ENCODE peak calls at places on chromosome X, in four cellular contexts. F is ovary, I is body of pancreas, Z is sigmoid colon. T is an unnamed sample. For H3K4me1, the result is how much of the 10 kb centered on the place peaks cover.

GRCh38 chrX:19888419-19888879 is 1.0 kb upstream of the SH3KBP1 start:
- DNase-seq in F (no peak), I (peak), Z (no peak), T (peak)

GRCh38 chrX:150680974-150681373 is 12.2 kb upstream of the MTMR1 start:
- DNase-seq in F (peak), I (peak), Z (no peak), T (peak)

GRCh38 chrX:149630681-149631292 is 805 bp downstream of the TMEM185A start:
- DNase-seq in F (no peak), I (peak), Z (no peak), T (peak)

GRCh38 chrX:155745792-155746191 is 133.0 kb upstream of the TMLHE start:
- DNase-seq in F (no peak), I (peak), Z (no peak), T (peak)

GRCh38 chrX:2283111-2283847 is 217.5 kb downstream of the DHRSX start:
- DNase-seq in F (no peak), I (no peak), Z (no peak), T (no peak)

GRCh38 chrX:88284844-88285243 is 462.2 kb upstream of the CPXCR1 start:
- DNase-seq in F (no peak), I (peak), Z (no peak), T (no peak)

GRCh38 chrX:119721487-119721886 is 28.5 kb upstream of the SEPTIN6 start:
- DNase-seq in F (no peak), I (no peak), Z (no peak), T (no peak)

GRCh38 chrX:120697053-120697452 is 67.2 kb upstream of the C1GALT1C1 start:
- DNase-seq in F (no peak), I (no peak), Z (no peak), T (no peak)

GRCh38 chrX:10017866-10018265 is 50.7 kb downstream of the CLDN34 start:
- DNase-seq in F (no peak), I (no peak), Z (peak), T (no peak)

GRCh38 chrX:97119474-97120109 is 235.9 kb downstream of the RPA4 start:
- DNase-seq in F (no peak), I (no peak), Z (no peak), T (no peak)

GRCh38 chrX:139172731-139173130 is 357.8 kb upstream of the F9 start:
- DNase-seq in F (no peak), I (no peak), Z (no peak), T (no peak)

GRCh38 chrX:110026099-110026844 is 23.4 kb downstream of the TMEM164 start:
- DNase-seq in F (no peak), I (peak), Z (no peak), T (no peak)

GRCh38 chrX:150625107-150625506 is 56.7 kb downstream of the MTM1 start:
- DNase-seq in F (no peak), I (no peak), Z (no peak), T (no peak)

GRCh38 chrX:15989716-15990115 is 133.6 kb upstream of the GRPR start:
- DNase-seq in F (no peak), I (no peak), Z (no peak), T (no peak)

GRCh38 chrX:17465201-17465600 is 90.2 kb downstream of the NHS start:
- DNase-seq in F (no peak), I (no peak), Z (no peak), T (no peak)

GRCh38 chrX:2703991-2704369 is 12.9 kb downstream of the CD99 start:
- DNase-seq in F (no peak), I (no peak), Z (no peak), T (no peak)

GRCh38 chrX:108439434-108439883 is at the start of gene COL4A5:
- DNase-seq in F (peak), I (peak), Z (peak), T (peak)

GRCh38 chrX:40849906-40850672 is 114.7 kb upstream of the MED14 start:
- DNase-seq in F (no peak), I (no peak), Z (no peak), T (no peak)

GRCh38 chrX:140503714-140504351 is 1.0 kb downstream of the SOX3 start:
- DNase-seq in F (no peak), I (peak), Z (no peak), T (peak)

GRCh38 chrX:152220612-152221011 is 82.2 kb upstream of the MAGEA10 start:
- DNase-seq in F (no peak), I (no peak), Z (no peak), T (no peak)

GRCh38 chrX:13661735-13662536 is 9.0 kb downstream of the TCEANC start:
- DNase-seq in F (no peak), I (no peak), Z (no peak), T (no peak)

GRCh38 chrX:71604141-71604540 is 14.2 kb downstream of the CXCR3 start:
- DNase-seq in F (no peak), I (no peak), Z (no peak), T (no peak)

GRCh38 chrX:41153453-41153852 is 68.2 kb downstream of the USP9X start:
- DNase-seq in F (no peak), I (no peak), Z (no peak), T (no peak)

GRCh38 chrX:133249659-133250058 is 31.5 kb upstream of the TFDP3 start:
- DNase-seq in F (no peak), I (no peak), Z (no peak), T (no peak)

GRCh38 chrX:129613596-129613995 is 41.2 kb downstream of the APLN start:
- DNase-seq in F (no peak), I (no peak), Z (no peak), T (no peak)

GRCh38 chrX:103248553-103248952 is 6.4 kb downstream of the TCEAL8 start:
- DNase-seq in F (no peak), I (peak), Z (no peak), T (no peak)

GRCh38 chrX:146854281-146854680 is 39.7 kb upstream of the CXorf51A start:
- DNase-seq in F (no peak), I (no peak), Z (no peak), T (no peak)

GRCh38 chrX:43633757-43634156 is 22.3 kb upstream of the MAOA start:
- DNase-seq in F (no peak), I (no peak), Z (no peak), T (no peak)

GRCh38 chrX:125203737-125204578 is 115.7 kb upstream of the TEX13C start:
- DNase-seq in F (no peak), I (peak), Z (no peak), T (peak)

GRCh38 chrX:79154612-79155358 is 10.3 kb downstream of the GPR174 start:
- DNase-seq in F (no peak), I (no peak), Z (no peak), T (no peak)

GRCh38 chrX:136880003-136880451 is 498 bp downstream of the RBMX start:
- DNase-seq in F (peak), I (peak), Z (no peak), T (peak)

DNA sequence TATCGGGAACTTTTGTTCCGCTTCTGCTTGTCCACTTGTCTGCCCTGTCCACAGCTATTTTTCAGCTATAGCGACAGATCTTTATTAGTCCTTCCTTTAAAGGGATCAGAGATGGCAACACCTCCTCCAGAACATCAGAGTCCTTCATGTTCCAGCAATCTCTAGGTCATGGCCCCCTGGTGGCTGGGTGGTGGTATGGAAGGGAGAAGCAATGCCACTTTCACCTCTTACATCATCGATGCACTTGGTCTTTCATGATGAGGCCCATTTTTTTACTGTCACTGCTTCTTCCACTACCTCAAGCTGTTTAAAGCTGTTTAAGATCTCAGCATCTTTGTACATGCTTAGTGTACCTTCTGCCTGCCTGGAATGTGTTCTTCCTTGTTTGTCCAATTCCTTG is 106.7 kb downstream of the ARHGAP6 start:
- DNase-seq in F (no peak), I (no peak), Z (no peak), T (no peak)
- TF ChIP-seq CTCF in F (no peak), I (peak), Z (no peak), T (no peak)

GRCh38 chrX:45748443-45748842 is 547.8 kb upstream of the DIPK2B start:
- DNase-seq in F (no peak), I (no peak), Z (no peak), T (no peak)

GRCh38 chrX:45749375-45749774 is 548.7 kb upstream of the DIPK2B start:
- DNase-seq in F (no peak), I (no peak), Z (no peak), T (no peak)

GRCh38 chrX:45745479-45745878 is 544.8 kb upstream of the DIPK2B start:
- DNase-seq in F (no peak), I (no peak), Z (no peak), T (no peak)

GRCh38 chrX:45750639-45751038 is 550.0 kb upstream of the DIPK2B start:
- DNase-seq in F (no peak), I (no peak), Z (peak), T (no peak)

GRCh38 chrX:45747905-45748304 is 547.2 kb upstream of the DIPK2B start:
- DNase-seq in F (no peak), I (no peak), Z (no peak), T (no peak)
- H3K4me1 ChIP-seq in F (under half), I (under half), Z (under half), T (under half)

DNA sequence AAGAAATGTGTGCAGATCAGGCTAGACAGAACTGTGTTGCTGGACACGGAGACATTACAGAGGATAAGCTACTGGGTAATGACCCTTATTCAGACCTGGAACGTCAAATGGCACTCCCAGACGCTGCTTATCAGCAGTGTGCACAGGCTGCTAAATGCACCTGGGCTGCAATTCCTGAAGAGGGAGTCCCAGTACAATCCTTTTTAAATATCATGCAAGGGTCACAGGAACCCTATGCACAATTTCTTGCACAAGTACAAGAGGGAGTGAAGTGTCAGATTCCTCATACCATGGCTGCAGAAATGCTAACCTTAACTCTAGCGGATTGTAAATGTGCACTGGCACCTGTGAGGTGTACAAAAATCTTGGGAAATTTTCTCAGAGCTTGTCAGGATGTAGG is 16.9 kb downstream of the SPIN2B start:
- DNase-seq in F (no peak), I (no peak), Z (no peak), T (no peak)
- TF ChIP-seq POLR2A in F (no peak), I (no peak), Z (no peak), T (no peak)

GRCh38 chrX:20906571-20906970 is 467.6 kb upstream of the CNKSR2 start:
- DNase-seq in F (no peak), I (no peak), Z (no peak), T (no peak)
- TF ChIP-seq CTCF in F (no peak), I (no peak), Z (no peak), T (no peak)

DNA sequence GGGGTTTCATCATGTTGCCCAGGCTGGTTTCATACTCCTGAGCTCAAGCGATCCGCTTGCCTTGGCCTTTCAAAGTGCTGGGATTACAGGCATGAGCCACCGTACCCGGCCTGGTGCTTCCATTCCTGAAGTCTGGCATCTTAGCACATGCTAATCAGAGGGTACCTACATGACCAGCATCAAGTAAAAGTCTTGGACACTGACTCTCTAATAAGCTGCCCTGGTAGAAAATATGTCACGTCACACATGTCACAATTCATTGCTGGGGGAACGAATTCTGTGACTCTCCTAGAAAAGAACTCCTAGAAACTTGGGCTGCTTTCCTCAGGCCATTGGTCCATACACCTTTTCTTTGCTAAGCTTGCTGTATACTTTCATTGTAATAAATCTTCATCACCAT is 19.1 kb upstream of the XAGE2 start:
- DNase-seq in F (no peak), I (no peak), Z (no peak), T (no peak)
- H3K4me1 ChIP-seq in F (under half), I (under half), Z (under half), T (under half)

GRCh38 chrX:123797543-123798447 is 62.1 kb upstream of the XIAP start:
- DNase-seq in F (no peak), I (no peak), Z (no peak), T (no peak)

GRCh38 chrX:123807825-123808416 is 51.9 kb upstream of the XIAP start:
- DNase-seq in F (no peak), I (no peak), Z (no peak), T (no peak)

GRCh38 chrX:123803331-123803983 is 56.4 kb upstream of the XIAP start:
- DNase-seq in F (no peak), I (peak), Z (no peak), T (peak)
- TF ChIP-seq POLR2A in F (no peak), I (no peak), Z (no peak), T (no peak)

DNA sequence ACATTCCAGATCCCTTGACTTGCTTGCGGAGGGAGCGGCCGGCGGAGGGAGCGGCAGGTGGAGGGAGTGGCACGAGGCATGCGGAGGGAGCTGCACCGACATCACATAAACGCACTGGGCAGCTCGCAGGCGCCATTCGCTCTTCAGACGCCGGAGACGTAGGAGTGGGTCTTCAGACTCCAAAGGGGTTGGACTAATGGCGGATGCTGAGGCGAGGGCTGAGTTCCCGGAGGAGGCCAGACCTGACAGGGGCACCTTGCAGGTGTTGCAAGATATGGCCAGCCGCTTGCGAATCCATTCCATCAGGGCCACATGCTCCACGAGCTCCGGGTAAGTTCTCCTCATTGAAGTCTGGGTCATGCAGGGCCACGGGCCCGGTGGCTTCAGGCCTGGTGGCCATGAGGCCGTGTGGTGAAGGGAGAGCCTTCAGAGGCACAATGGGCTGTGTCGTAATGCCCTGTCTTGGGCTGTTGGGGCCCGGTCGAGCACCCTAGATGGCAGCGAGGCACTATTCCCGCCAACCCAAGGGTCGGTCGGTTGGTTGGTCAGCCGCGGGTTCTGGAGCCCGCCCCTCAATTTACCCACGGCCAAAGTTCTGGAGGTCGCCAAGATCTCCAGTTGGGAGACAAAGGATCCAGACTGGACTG is at the start of gene TKTL1:
- DNase-seq in F (no peak), I (no peak), Z (no peak), T (no peak)
- TF ChIP-seq CTCF in F (no peak), I (no peak), Z (no peak), T (no peak)

GRCh38 chrX:39767446-39767845 is 330.3 kb downstream of the BCOR start:
- DNase-seq in F (no peak), I (no peak), Z (no peak), T (no peak)
- H3K4me1 ChIP-seq in F (under half), I (under half), Z (under half), T (under half)

GRCh38 chrX:73832319-73832718 is 269.3 kb downstream of the CHIC1 start:
- DNase-seq in F (no peak), I (no peak), Z (no peak), T (no peak)

GRCh38 chrX:73831500-73831899 is 268.5 kb downstream of the CHIC1 start:
- DNase-seq in F (no peak), I (no peak), Z (no peak), T (no peak)

GRCh38 chrX:73828080-73828720 is 265.2 kb downstream of the CHIC1 start:
- DNase-seq in F (no peak), I (no peak), Z (no peak), T (no peak)

GRCh38 chrX:73829890-73830466 is 267.0 kb downstream of the CHIC1 start:
- DNase-seq in F (no peak), I (no peak), Z (no peak), T (no peak)

GRCh38 chrX:73830489-73831414 is 267.8 kb downstream of the CHIC1 start:
- DNase-seq in F (no peak), I (no peak), Z (no peak), T (no peak)
- TF ChIP-seq POLR2A in F (no peak), I (no peak), Z (no peak), T (no peak)

T was measured in adrenal gland.